ENCODE peak calls at places on chromosome 1, in ten cellular contexts. M is BE2C, B is lower lobe of right lung, W is bronchial epithelial cell, Y is omental fat pad, I is GM10248, U is kidney, V is fibroblast of lung, L is NB4, H is pancreas. T is an unnamed sample.

GRCh38 chr1:168116327-168116799 is 20.4 kb downstream of the GPR161 start:
- DNase-seq in M (no peak), B (peak; percentile 60), W (peak; percentile 35), Y (no peak), I (no peak), U (no peak), V (no peak), L (no peak), H (peak; percentile 61), T (no peak)

GRCh38 chr1:8238141-8239038 is 79.5 kb upstream of the SLC45A1 start:
- DNase-seq in M (no peak), B (no peak), W (peak; percentile 71), Y (no peak), I (no peak), U (no peak), V (peak; percentile 98), L (no peak), H (no peak), T (no peak)

GRCh38 chr1:25576459-25577150 is 33.2 kb downstream of the LDLRAP1 start:
- DNase-seq in M (no peak), B (no peak), W (no peak), Y (no peak), I (no peak), U (peak; percentile 59), V (no peak), L (no peak), H (no peak), T (no peak)

GRCh38 chr1:76302711-76303347 is 228.3 kb downstream of the ST6GALNAC3 start:
- DNase-seq in M (no peak), B (no peak), W (no peak), Y (no peak), I (no peak), U (no peak), V (no peak), L (no peak), H (no peak), T (no peak)

GRCh38 chr1:183783896-183784637 is 20.9 kb upstream of the RGL1 start:
- DNase-seq in M (peak; percentile 51), B (no peak), W (no peak), Y (no peak), I (no peak), U (peak; percentile 67), V (peak; percentile 92), L (no peak), H (peak; percentile 56), T (no peak)

GRCh38 chr1:31783846-31784245 is 19.7 kb upstream of the ADGRB2 start:
- DNase-seq in M (no peak), B (peak; percentile 27), W (no peak), Y (no peak), I (no peak), U (peak; percentile 43), V (no peak), L (no peak), H (peak; percentile 25), T (peak; percentile 1)

GRCh38 chr1:167068761-167069160 is 21.4 kb downstream of the GPA33 start:
- DNase-seq in M (no peak), B (no peak), W (no peak), Y (no peak), I (no peak), U (no peak), V (no peak), L (no peak), H (no peak), T (no peak)

GRCh38 chr1:1164701-1165451 is 8.8 kb upstream of the TTLL10 start:
- DNase-seq in M (no peak), B (no peak), W (peak; percentile 82), Y (no peak), I (no peak), U (peak; percentile 95), V (peak; percentile 4), L (no peak), H (peak; percentile 80), T (peak; percentile 43)

GRCh38 chr1:234842726-234843641 is 233.0 kb upstream of the IRF2BP2 start:
- DNase-seq in M (peak; percentile 26), B (no peak), W (no peak), Y (no peak), I (peak; percentile 74), U (peak; percentile 58), V (peak; percentile 45), L (peak; percentile 73), H (no peak), T (no peak)

DNA sequence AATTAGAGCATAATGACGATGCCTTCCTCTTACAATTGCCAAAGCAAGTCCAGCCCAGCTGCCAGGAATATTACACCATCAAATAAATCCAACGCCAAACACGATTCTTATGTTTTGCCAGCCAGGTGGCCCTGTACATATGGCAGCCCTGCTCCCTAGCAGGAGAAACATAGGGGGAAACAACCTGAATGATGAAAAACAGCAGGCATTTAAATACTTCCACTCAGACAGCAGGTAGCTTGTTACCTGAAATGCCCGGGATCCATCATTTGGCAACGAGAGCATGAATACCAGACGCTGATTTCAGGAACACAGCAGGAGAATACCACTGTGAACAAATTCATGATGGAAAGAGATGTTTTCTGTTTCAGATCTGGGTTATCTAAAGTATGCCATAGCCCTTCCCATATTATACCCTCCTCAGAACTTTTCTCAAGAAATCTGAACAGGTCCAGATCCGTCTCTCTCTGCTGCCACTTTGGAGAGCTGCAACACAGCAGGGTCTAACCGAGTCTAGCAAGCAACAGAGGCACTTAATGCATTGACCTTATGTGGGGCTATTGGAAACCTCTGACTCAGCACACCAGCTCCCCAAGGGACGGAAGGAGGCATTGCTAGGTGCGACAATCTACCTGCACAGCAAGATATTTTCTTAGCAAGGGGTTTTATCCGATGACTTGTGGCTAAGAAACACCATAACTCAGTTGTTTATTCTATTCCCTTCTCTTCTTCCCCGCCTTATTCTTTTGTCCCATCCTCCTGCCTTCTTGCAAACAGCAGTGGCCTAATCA is 166.3 kb downstream of the BARHL2 start:
- DNase-seq in M (no peak), B (no peak), W (no peak), Y (no peak), I (no peak), U (no peak), V (no peak), L (no peak), H (no peak), T (no peak)
- TF ChIP-seq CTCF in M (no peak), B (no peak), W (no peak), Y (no peak), I (no peak), U (no peak), V (no peak), L (no peak), H (no peak), T (no peak)

GRCh38 chr1:109933856-109934711 is 23.4 kb downstream of the CSF1 start:
- DNase-seq in M (no peak), B (no peak), W (no peak), Y (no peak), I (no peak), U (no peak), V (peak; percentile 93), L (peak; percentile 63), H (no peak), T (no peak)

GRCh38 chr1:109931189-109931672 is 20.6 kb downstream of the CSF1 start:
- DNase-seq in M (peak; percentile 81), B (peak; percentile 87), W (no peak), Y (peak; percentile 25), I (no peak), U (peak; percentile 94), V (peak; percentile 80), L (peak; percentile 31), H (peak; percentile 90), T (peak; percentile 88)

GRCh38 chr1:109932232-109932631 is 21.6 kb downstream of the CSF1 start:
- DNase-seq in M (no peak), B (no peak), W (no peak), Y (no peak), I (no peak), U (no peak), V (no peak), L (no peak), H (no peak), T (no peak)

GRCh38 chr1:109930252-109930993 is 19.8 kb downstream of the CSF1 start:
- DNase-seq in M (no peak), B (no peak), W (no peak), Y (peak; percentile 11), I (no peak), U (no peak), V (no peak), L (no peak), H (no peak), T (no peak)

DNA sequence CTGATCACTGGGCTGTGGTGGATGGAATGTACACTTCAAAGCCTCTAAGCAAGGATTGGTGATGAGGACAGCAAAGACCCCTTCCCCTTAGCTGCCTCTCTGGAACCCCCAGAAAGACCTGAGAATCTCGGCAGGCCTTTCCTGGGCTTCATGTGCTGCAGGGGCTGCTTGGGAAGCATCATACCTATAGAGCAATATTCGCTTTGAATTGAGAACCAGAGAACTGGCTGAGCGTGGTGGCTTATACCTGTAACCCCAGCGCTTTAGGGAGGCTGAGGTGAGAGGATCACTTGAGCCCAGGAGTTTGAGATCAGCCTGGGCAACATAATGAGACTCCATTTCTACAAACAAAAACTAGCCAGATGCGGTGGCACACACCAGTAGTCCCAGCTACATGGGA is 22.0 kb downstream of the CSF1 start:
- DNase-seq in M (no peak), B (no peak), W (no peak), Y (peak; percentile 22), I (no peak), U (no peak), V (no peak), L (no peak), H (no peak), T (no peak)
- TF ChIP-seq CTCF in M (no peak), B (no peak), W (no peak), Y (no peak), I (no peak), U (no peak), V (no peak), L (no peak), H (no peak), T (no peak)

GRCh38 chr1:210200090-210200736 is 32.4 kb upstream of the SERTAD4 start:
- DNase-seq in M (no peak), B (no peak), W (peak; percentile 13), Y (no peak), I (no peak), U (no peak), V (no peak), L (no peak), H (no peak), T (no peak)
- TF ChIP-seq CTCF in M (no peak), B (peak; percentile 6), W (no peak), Y (no peak), I (no peak), U (no peak), V (no peak), L (no peak), H (no peak), T (no peak)

DNA sequence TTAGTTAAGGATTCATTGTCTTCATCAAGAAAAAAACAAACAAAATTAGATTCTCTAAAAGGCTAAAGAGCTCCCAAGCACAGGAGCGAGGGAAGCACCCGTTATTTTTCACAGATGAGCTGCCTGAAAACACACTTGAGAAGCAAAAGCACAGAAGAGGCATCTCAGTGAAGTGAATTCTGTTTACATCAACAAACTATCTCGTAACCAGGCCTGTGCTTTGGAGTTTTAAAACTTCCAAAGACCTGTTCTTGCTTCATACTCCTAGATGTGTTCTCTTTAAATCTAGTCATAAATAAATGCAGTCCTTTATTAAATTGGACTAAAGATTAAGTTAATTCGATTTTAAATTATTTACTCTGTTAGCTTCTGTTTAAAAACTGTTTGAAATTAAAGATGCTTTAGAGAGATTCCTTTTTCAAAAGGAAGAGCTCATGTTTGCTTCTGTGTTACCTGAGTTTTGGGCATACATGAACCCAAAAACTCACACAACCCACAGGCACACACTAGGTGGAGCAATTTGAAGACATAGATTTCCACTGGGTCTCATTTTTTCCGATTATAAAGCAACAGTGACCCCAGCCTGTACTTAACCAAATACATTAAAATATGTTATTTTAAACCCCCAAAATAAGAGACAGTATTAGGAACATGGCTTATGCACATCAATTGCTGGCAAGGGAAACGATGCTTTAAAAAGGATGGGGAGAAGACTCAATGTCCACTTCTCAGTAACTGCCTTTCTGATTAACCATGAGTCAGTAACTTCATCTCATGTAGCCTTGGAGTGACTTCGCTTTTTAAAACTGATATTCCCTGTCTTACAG is 648.2 kb downstream of the SMYD3 start:
- DNase-seq in M (no peak), B (no peak), W (peak; percentile 49), Y (no peak), I (no peak), U (no peak), V (peak; percentile 63), L (peak; percentile 5), H (no peak), T (no peak)
- TF ChIP-seq CTCF in M (peak; percentile 64), B (no peak), W (no peak), Y (no peak), I (peak; percentile 3), U (no peak), V (peak; percentile 42), L (peak; percentile 14), H (no peak), T (no peak)